ENCODE peak calls at places on chromosomes 5 and 9, in ten cellular contexts. G is astrocyte of the cerebellum; Q is A549; K is Calu3; Y is activated naive CD4-positive, alpha-beta T cell treated with anti-CD3 and anti-CD28 coated beads, Interleukin-2, amount 10 ng/mL, durations not matched to agents 7 days and 5 days; X is HCT116; S is HuH-7.5; B is iris pigment epithelial cell; J is choroid plexus epithelial cell; P is fibroblast of mammary gland. C is an unnamed sample.

GRCh38 chr5:80781356-80781755 is 126.6 kb upstream of the DHFR start:
- DNase-seq in S (no peak), G (peak), B (peak), J (peak), K (peak), Y (no peak), X (peak), Q (peak), P (peak), C (peak)

GRCh38 chr9:22049411-22049810 is 40.3 kb upstream of the CDKN2B start:
- DNase-seq in Q (no peak), J (peak), K (no peak), B (peak), Y (no peak), G (no peak), P (peak), S (no peak), X (no peak), C (peak)

GRCh38 chr5:141880961-141881801 is 3.0 kb upstream of the PCDH1 start:
- DNase-seq in Q (no peak), Y (no peak), B (peak), X (no peak), S (no peak), P (no peak), K (no peak), J (peak), G (no peak), C (no peak)

GRCh38 chr5:122458278-122458872 is 146.3 kb downstream of the SNCAIP start:
- DNase-seq in S (no peak), B (peak), J (peak), K (peak), Y (no peak), G (no peak), X (peak), P (peak), Q (peak), C (no peak)

GRCh38 chr5:115423541-115423940 is 121.0 kb downstream of the FEM1C start:
- DNase-seq in G (no peak), S (no peak), J (no peak), P (no peak), X (no peak), Y (no peak), K (peak), B (peak), Q (peak), C (no peak)

GRCh38 chr9:87793292-87793691 is 67.4 kb downstream of the CTSL start:
- DNase-seq in Q (peak), B (peak), K (no peak), S (peak), J (peak), X (no peak), G (no peak), P (peak), Y (no peak), C (peak)

GRCh38 chr9:108586451-108586850 is 269.3 kb downstream of the ACTL7B start:
- DNase-seq in X (no peak), Q (no peak), P (peak), K (no peak), S (no peak), Y (no peak), J (no peak), B (no peak), G (no peak), C (no peak)

GRCh38 chr9:81724242-81724889 is 35.0 kb upstream of the TLE1 start:
- DNase-seq in J (peak), X (no peak), B (peak), P (no peak), S (no peak), K (no peak), G (peak), Q (no peak), Y (no peak), C (peak)

GRCh38 chr5:96616801-96617200 is 45.4 kb upstream of the CAST start:
- DNase-seq in P (no peak), S (no peak), G (no peak), X (no peak), K (no peak), Q (no peak), J (no peak), B (no peak), Y (no peak), C (no peak)

GRCh38 chr9:77833686-77834429 is 185.7 kb upstream of the GNA14 start:
- DNase-seq in K (no peak), P (no peak), X (no peak), Q (no peak), Y (no peak), G (no peak), S (no peak), J (no peak), B (no peak), C (no peak)

GRCh38 chr5:16580382-16580781 is 36.4 kb downstream of the RETREG1 start:
- DNase-seq in P (no peak), Y (no peak), X (no peak), B (no peak), Q (no peak), K (no peak), S (no peak), G (peak), J (no peak), C (peak)

GRCh38 chr5:159223469-159223868 is 14.1 kb upstream of the RNF145 start:
- DNase-seq in Y (no peak), K (no peak), J (no peak), S (no peak), Q (no peak), P (no peak), G (no peak), B (no peak), X (no peak), C (no peak)